ENCODE peak calls at places on chromosomes 11 and 22, in six cellular contexts. One of them, this sample, is unnamed.

GRCh38 chr11:69948256-69949141 is 129.3 kb upstream of the FGF3 start:
- DNase-seq in dorsolateral prefrontal cortex: no peak
- DNase-seq in Right ventricle myocardium superior: peak
- DNase-seq in mammary epithelial cell: peak
- DNase-seq in neuronal stem cell: no peak
- DNase-seq in neural crest cell: no peak
- DNase-seq in this sample: no peak

GRCh38 chr11:32939866-32940265 is 47.3 kb downstream of the QSER1 start:
- DNase-seq in dorsolateral prefrontal cortex: no peak
- DNase-seq in Right ventricle myocardium superior: no peak
- DNase-seq in mammary epithelial cell: no peak
- DNase-seq in neuronal stem cell: no peak
- DNase-seq in neural crest cell: no peak
- DNase-seq in this sample: no peak

GRCh38 chr11:33448461-33449130 is 191.4 kb downstream of the HIPK3 start:
- DNase-seq in dorsolateral prefrontal cortex: no peak
- DNase-seq in Right ventricle myocardium superior: no peak
- DNase-seq in mammary epithelial cell: peak
- DNase-seq in neuronal stem cell: no peak
- DNase-seq in neural crest cell: no peak
- DNase-seq in this sample: no peak

GRCh38 chr11:67617243-67617953 is 10.7 kb downstream of the NDUFV1 start:
- DNase-seq in dorsolateral prefrontal cortex: no peak
- DNase-seq in Right ventricle myocardium superior: no peak
- DNase-seq in mammary epithelial cell: no peak
- DNase-seq in neuronal stem cell: no peak
- DNase-seq in neural crest cell: no peak
- DNase-seq in this sample: no peak

GRCh38 chr11:102974552-102975280 is 19.2 kb upstream of the MMP13 start:
- DNase-seq in dorsolateral prefrontal cortex: no peak
- DNase-seq in Right ventricle myocardium superior: no peak
- DNase-seq in mammary epithelial cell: peak
- DNase-seq in neuronal stem cell: no peak
- DNase-seq in neural crest cell: no peak
- DNase-seq in this sample: no peak

GRCh38 chr11:64864135-64864472 is 14.3 kb downstream of the EHD1 start:
- DNase-seq in dorsolateral prefrontal cortex: no peak
- DNase-seq in Right ventricle myocardium superior: no peak
- DNase-seq in mammary epithelial cell: no peak
- DNase-seq in neuronal stem cell: no peak
- DNase-seq in neural crest cell: no peak
- DNase-seq in this sample: no peak

GRCh38 chr11:75261902-75262361 is 21.4 kb downstream of the TPBGL start:
- DNase-seq in dorsolateral prefrontal cortex: peak
- DNase-seq in Right ventricle myocardium superior: peak
- DNase-seq in mammary epithelial cell: no peak
- DNase-seq in neuronal stem cell: no peak
- DNase-seq in neural crest cell: no peak
- DNase-seq in this sample: no peak

GRCh38 chr11:122108192-122108799 is 7.7 kb downstream of the BLID start:
- DNase-seq in dorsolateral prefrontal cortex: no peak
- DNase-seq in Right ventricle myocardium superior: no peak
- DNase-seq in mammary epithelial cell: no peak
- DNase-seq in neuronal stem cell: peak
- DNase-seq in neural crest cell: peak
- DNase-seq in this sample: no peak

GRCh38 chr11:43557553-43558031 is 122.9 kb upstream of the HSD17B12 start:
- DNase-seq in dorsolateral prefrontal cortex: no peak
- DNase-seq in Right ventricle myocardium superior: no peak
- DNase-seq in mammary epithelial cell: no peak
- DNase-seq in neuronal stem cell: peak
- DNase-seq in neural crest cell: peak
- DNase-seq in this sample: no peak

GRCh38 chr22:41818011-41818410 is 14.9 kb upstream of the SREBF2 start:
- DNase-seq in dorsolateral prefrontal cortex: no peak
- DNase-seq in Right ventricle myocardium superior: no peak
- DNase-seq in mammary epithelial cell: no peak
- DNase-seq in neuronal stem cell: no peak
- DNase-seq in neural crest cell: no peak
- DNase-seq in this sample: no peak

GRCh38 chr11:59053387-59053786 is 32.7 kb upstream of the GLYATL1B start:
- DNase-seq in dorsolateral prefrontal cortex: no peak
- DNase-seq in Right ventricle myocardium superior: peak
- DNase-seq in mammary epithelial cell: peak
- DNase-seq in neuronal stem cell: peak
- DNase-seq in neural crest cell: peak
- DNase-seq in this sample: peak

GRCh38 chr11:116879789-116880402 is 42.5 kb upstream of the APOA1 start:
- DNase-seq in dorsolateral prefrontal cortex: no peak
- DNase-seq in Right ventricle myocardium superior: no peak
- DNase-seq in mammary epithelial cell: peak
- DNase-seq in neuronal stem cell: peak
- DNase-seq in neural crest cell: no peak
- DNase-seq in this sample: peak

GRCh38 chr11:63906585-63906984 is 10.4 kb downstream of the RCOR2 start:
- DNase-seq in dorsolateral prefrontal cortex: no peak
- DNase-seq in Right ventricle myocardium superior: no peak
- DNase-seq in mammary epithelial cell: no peak
- DNase-seq in neuronal stem cell: no peak
- DNase-seq in neural crest cell: no peak
- DNase-seq in this sample: peak

GRCh38 chr11:416757-417621 is 2.2 kb upstream of the SIGIRR start:
- DNase-seq in dorsolateral prefrontal cortex: peak
- DNase-seq in Right ventricle myocardium superior: peak
- DNase-seq in mammary epithelial cell: peak
- DNase-seq in neuronal stem cell: no peak
- DNase-seq in neural crest cell: no peak
- DNase-seq in this sample: peak

GRCh38 chr11:6602096-6602940 is 1.1 kb downstream of the RRP8 start:
- DNase-seq in dorsolateral prefrontal cortex: no peak
- DNase-seq in Right ventricle myocardium superior: no peak
- DNase-seq in mammary epithelial cell: no peak
- DNase-seq in neuronal stem cell: no peak
- DNase-seq in neural crest cell: no peak
- DNase-seq in this sample: no peak

GRCh38 chr11:119663279-119663678 is 65.7 kb downstream of the NECTIN1 start:
- DNase-seq in dorsolateral prefrontal cortex: peak
- DNase-seq in Right ventricle myocardium superior: no peak
- DNase-seq in mammary epithelial cell: no peak
- DNase-seq in neuronal stem cell: no peak
- DNase-seq in neural crest cell: no peak
- DNase-seq in this sample: no peak

GRCh38 chr22:32018056-32018455 is 25.0 kb upstream of the SLC5A1 start:
- DNase-seq in dorsolateral prefrontal cortex: no peak
- DNase-seq in Right ventricle myocardium superior: no peak
- DNase-seq in mammary epithelial cell: peak
- DNase-seq in neuronal stem cell: no peak
- DNase-seq in neural crest cell: no peak
- DNase-seq in this sample: no peak

GRCh38 chr11:65419460-65419772 is 3.2 kb upstream of the NEAT1 start:
- DNase-seq in dorsolateral prefrontal cortex: peak
- DNase-seq in Right ventricle myocardium superior: peak
- DNase-seq in mammary epithelial cell: no peak
- DNase-seq in neuronal stem cell: no peak
- DNase-seq in neural crest cell: no peak
- DNase-seq in this sample: no peak

GRCh38 chr22:44909241-44909640 is 100.6 kb downstream of the PHF21B start:
- DNase-seq in dorsolateral prefrontal cortex: peak
- DNase-seq in Right ventricle myocardium superior: no peak
- DNase-seq in mammary epithelial cell: no peak
- DNase-seq in neuronal stem cell: no peak
- DNase-seq in neural crest cell: no peak
- DNase-seq in this sample: no peak

GRCh38 chr11:77065878-77066228 is 918 bp upstream of the CAPN5 start:
- DNase-seq in dorsolateral prefrontal cortex: no peak
- DNase-seq in Right ventricle myocardium superior: peak
- DNase-seq in mammary epithelial cell: no peak
- DNase-seq in neuronal stem cell: peak
- DNase-seq in neural crest cell: no peak
- DNase-seq in this sample: peak

GRCh38 chr22:18095101-18095805 is 15.4 kb upstream of the TUBA8 start:
- DNase-seq in dorsolateral prefrontal cortex: peak
- DNase-seq in Right ventricle myocardium superior: no peak
- DNase-seq in mammary epithelial cell: peak
- DNase-seq in neuronal stem cell: no peak
- DNase-seq in neural crest cell: no peak
- DNase-seq in this sample: no peak

GRCh38 chr22:17972385-17973181 is 51.8 kb downstream of the MICAL3 start:
- DNase-seq in dorsolateral prefrontal cortex: no peak
- DNase-seq in Right ventricle myocardium superior: no peak
- DNase-seq in mammary epithelial cell: peak
- DNase-seq in neuronal stem cell: no peak
- DNase-seq in neural crest cell: no peak
- DNase-seq in this sample: no peak

GRCh38 chr11:130448416-130449068 is at the start of gene ADAMTS15:
- DNase-seq in dorsolateral prefrontal cortex: peak
- DNase-seq in Right ventricle myocardium superior: peak
- DNase-seq in mammary epithelial cell: peak
- DNase-seq in neuronal stem cell: peak
- DNase-seq in neural crest cell: peak
- DNase-seq in this sample: no peak

GRCh38 chr11:12094872-12095800 is 15.3 kb upstream of the MICAL2 start:
- DNase-seq in dorsolateral prefrontal cortex: no peak
- DNase-seq in Right ventricle myocardium superior: no peak
- DNase-seq in mammary epithelial cell: peak
- DNase-seq in neuronal stem cell: no peak
- DNase-seq in neural crest cell: no peak
- DNase-seq in this sample: no peak

GRCh38 chr11:6663794-6664478 is 8.3 kb upstream of the DCHS1 start:
- DNase-seq in dorsolateral prefrontal cortex: no peak
- DNase-seq in Right ventricle myocardium superior: no peak
- DNase-seq in mammary epithelial cell: no peak
- DNase-seq in neuronal stem cell: no peak
- DNase-seq in neural crest cell: no peak
- DNase-seq in this sample: no peak

GRCh38 chr11:118980191-118980881 is 8.8 kb downstream of the FOXR1 start:
- DNase-seq in dorsolateral prefrontal cortex: no peak
- DNase-seq in Right ventricle myocardium superior: peak
- DNase-seq in mammary epithelial cell: no peak
- DNase-seq in neuronal stem cell: no peak
- DNase-seq in neural crest cell: no peak
- DNase-seq in this sample: no peak

GRCh38 chr11:20243974-20244373 is 83.7 kb upstream of the DBX1 start:
- DNase-seq in dorsolateral prefrontal cortex: no peak
- DNase-seq in Right ventricle myocardium superior: no peak
- DNase-seq in mammary epithelial cell: no peak
- DNase-seq in neuronal stem cell: no peak
- DNase-seq in neural crest cell: no peak
- DNase-seq in this sample: no peak

GRCh38 chr22:23119492-23120414 is 22.0 kb downstream of the RSPH14 start:
- DNase-seq in dorsolateral prefrontal cortex: no peak
- DNase-seq in Right ventricle myocardium superior: no peak
- DNase-seq in mammary epithelial cell: no peak
- DNase-seq in neuronal stem cell: no peak
- DNase-seq in neural crest cell: no peak
- DNase-seq in this sample: peak

GRCh38 chr11:18798941-18799469 is 7.4 kb upstream of the PTPN5 start:
- DNase-seq in dorsolateral prefrontal cortex: no peak
- DNase-seq in Right ventricle myocardium superior: no peak
- DNase-seq in mammary epithelial cell: peak
- DNase-seq in neuronal stem cell: no peak
- DNase-seq in neural crest cell: no peak
- DNase-seq in this sample: no peak

GRCh38 chr11:2091112-2091746 is 48.0 kb downstream of the IGF2 start:
- DNase-seq in dorsolateral prefrontal cortex: peak
- DNase-seq in Right ventricle myocardium superior: no peak
- DNase-seq in mammary epithelial cell: no peak
- DNase-seq in neuronal stem cell: no peak
- DNase-seq in neural crest cell: no peak
- DNase-seq in this sample: no peak

GRCh38 chr22:20424937-20425587 is 12.6 kb downstream of the SCARF2 start:
- DNase-seq in dorsolateral prefrontal cortex: peak
- DNase-seq in Right ventricle myocardium superior: peak
- DNase-seq in mammary epithelial cell: no peak
- DNase-seq in neuronal stem cell: no peak
- DNase-seq in neural crest cell: no peak
- DNase-seq in this sample: no peak

GRCh38 chr11:77475206-77475605 is 1.3 kb upstream of the PAK1 start:
- DNase-seq in dorsolateral prefrontal cortex: no peak
- DNase-seq in Right ventricle myocardium superior: no peak
- DNase-seq in mammary epithelial cell: no peak
- DNase-seq in neuronal stem cell: no peak
- DNase-seq in neural crest cell: no peak
- DNase-seq in this sample: no peak

GRCh38 chr22:50673231-50674126 is 856 bp downstream of the SHANK3 start:
- DNase-seq in dorsolateral prefrontal cortex: no peak
- DNase-seq in Right ventricle myocardium superior: no peak
- DNase-seq in mammary epithelial cell: no peak
- DNase-seq in neuronal stem cell: peak
- DNase-seq in neural crest cell: no peak
- DNase-seq in this sample: peak

GRCh38 chr22:39281126-39281525 is 36.3 kb upstream of the PDGFB start:
- DNase-seq in dorsolateral prefrontal cortex: no peak
- DNase-seq in Right ventricle myocardium superior: no peak
- DNase-seq in mammary epithelial cell: no peak
- DNase-seq in neuronal stem cell: no peak
- DNase-seq in neural crest cell: no peak
- DNase-seq in this sample: no peak

GRCh38 chr22:50182176-50183081 is 3.3 kb upstream of the TRABD start:
- DNase-seq in dorsolateral prefrontal cortex: no peak
- DNase-seq in Right ventricle myocardium superior: peak
- DNase-seq in mammary epithelial cell: no peak
- DNase-seq in neuronal stem cell: no peak
- DNase-seq in neural crest cell: no peak
- DNase-seq in this sample: no peak

GRCh38 chr11:35013514-35014191 is 97.2 kb downstream of the PDHX start:
- DNase-seq in dorsolateral prefrontal cortex: no peak
- DNase-seq in Right ventricle myocardium superior: no peak
- DNase-seq in mammary epithelial cell: no peak
- DNase-seq in neuronal stem cell: no peak
- DNase-seq in neural crest cell: no peak
- DNase-seq in this sample: peak

GRCh38 chr11:70467196-70468085 is 69.1 kb downstream of the CTTN start:
- DNase-seq in dorsolateral prefrontal cortex: peak
- DNase-seq in Right ventricle myocardium superior: peak
- DNase-seq in mammary epithelial cell: peak
- DNase-seq in neuronal stem cell: peak
- DNase-seq in neural crest cell: peak
- DNase-seq in this sample: no peak

GRCh38 chr11:118620529-118621070 is 13.2 kb downstream of the PHLDB1 start:
- DNase-seq in dorsolateral prefrontal cortex: no peak
- DNase-seq in Right ventricle myocardium superior: peak
- DNase-seq in mammary epithelial cell: no peak
- DNase-seq in neuronal stem cell: no peak
- DNase-seq in neural crest cell: no peak
- DNase-seq in this sample: no peak

GRCh38 chr22:37803195-37803635 is 4.5 kb upstream of the GCAT start:
- DNase-seq in dorsolateral prefrontal cortex: no peak
- DNase-seq in Right ventricle myocardium superior: no peak
- DNase-seq in mammary epithelial cell: no peak
- DNase-seq in neuronal stem cell: no peak
- DNase-seq in neural crest cell: no peak
- DNase-seq in this sample: no peak

GRCh38 chr11:97641988-97642387 is 1252.2 kb downstream of the JRKL start:
- DNase-seq in dorsolateral prefrontal cortex: no peak
- DNase-seq in Right ventricle myocardium superior: no peak
- DNase-seq in mammary epithelial cell: no peak
- DNase-seq in neuronal stem cell: no peak
- DNase-seq in neural crest cell: no peak
- DNase-seq in this sample: no peak

This sample was measured in stimulated activated naive CD4-positive, alpha-beta T cell.